ENCODE peak calls at places on chromosome 3, in six cellular contexts. U, N, O, S, B and X are unnamed samples.

GRCh38 chr3:71703796-71704195 is 21.4 kb downstream of the EIF4E3 start:
- DNase-seq in U (no peak), O (no peak), S (no peak), N (no peak), B (no peak), X (no peak)

GRCh38 chr3:2516762-2517441 is 418.2 kb downstream of the CNTN4 start:
- DNase-seq in O (no peak), N (no peak), S (peak; percentile 50), B (no peak), U (no peak), X (no peak)

GRCh38 chr3:119911748-119912147 is 129.8 kb downstream of the NR1I2 start:
- DNase-seq in U (no peak), N (no peak), B (no peak), S (no peak), O (no peak), X (no peak)

GRCh38 chr3:129461022-129461421 is 21.0 kb downstream of the IFT122 start:
- DNase-seq in S (no peak), O (no peak), B (no peak), U (no peak), N (peak; percentile 61), X (no peak)

GRCh38 chr3:152466784-152467183 is 198.1 kb downstream of the MBNL1 start:
- DNase-seq in U (no peak), S (no peak), N (peak; percentile 26), O (peak; percentile 43), B (no peak), X (no peak)

GRCh38 chr3:177141899-177142651 is 55.2 kb downstream of the TBL1XR1 start:
- DNase-seq in S (no peak), O (peak; percentile 28), U (no peak), B (no peak), N (no peak), X (no peak)

GRCh38 chr3:171058058-171058457 is 31.5 kb upstream of the SLC2A2 start:
- DNase-seq in N (no peak), S (no peak), U (no peak), B (no peak), O (no peak), X (no peak)

GRCh38 chr3:177529716-177530335 is 332.5 kb upstream of the TBL1XR1 start:
- DNase-seq in O (no peak), S (no peak), N (no peak), B (no peak), U (no peak), X (no peak)